ENCODE peak calls at places on chromosomes 7 and 10, in ten cellular contexts. One of them, this sample, is unnamed.

GRCh38 chr10:50605280-50606270 is 18.2 kb downstream of the SGMS1 start:
- DNase-seq in colonic mucosa: peak; percentile 54
- DNase-seq in CD4-positive, alpha-beta T cell: no peak
- DNase-seq in uterus: peak; percentile 81
- DNase-seq in Panc1: no peak
- DNase-seq in tibial artery: no peak
- DNase-seq in stomach: peak; percentile 69
- DNase-seq in WERI-Rb-1: no peak
- DNase-seq in Peyer's patch: no peak
- DNase-seq in dorsolateral prefrontal cortex: no peak
- DNase-seq in this sample: peak; percentile 80

GRCh38 chr7:53539558-53539957 is 504.1 kb downstream of the POM121L12 start:
- DNase-seq in colonic mucosa: no peak
- DNase-seq in CD4-positive, alpha-beta T cell: no peak
- DNase-seq in uterus: no peak
- DNase-seq in Panc1: no peak
- DNase-seq in tibial artery: no peak
- DNase-seq in stomach: no peak
- DNase-seq in WERI-Rb-1: no peak
- DNase-seq in Peyer's patch: no peak
- DNase-seq in dorsolateral prefrontal cortex: no peak
- DNase-seq in this sample: no peak

GRCh38 chr7:157829491-157829890 is 492.7 kb downstream of the DNAJB6 start:
- DNase-seq in colonic mucosa: no peak
- DNase-seq in CD4-positive, alpha-beta T cell: no peak
- DNase-seq in uterus: no peak
- DNase-seq in Panc1: no peak
- DNase-seq in tibial artery: no peak
- DNase-seq in stomach: no peak
- DNase-seq in WERI-Rb-1: no peak
- DNase-seq in Peyer's patch: peak; percentile 18
- DNase-seq in dorsolateral prefrontal cortex: no peak
- DNase-seq in this sample: no peak

GRCh38 chr10:86953747-86954680 is 3.4 kb downstream of the MMRN2 start:
- DNase-seq in colonic mucosa: no peak
- DNase-seq in CD4-positive, alpha-beta T cell: no peak
- DNase-seq in uterus: peak; percentile 76
- DNase-seq in Panc1: no peak
- DNase-seq in tibial artery: peak; percentile 94
- DNase-seq in stomach: no peak
- DNase-seq in WERI-Rb-1: peak; percentile 81
- DNase-seq in Peyer's patch: peak; percentile 41
- DNase-seq in dorsolateral prefrontal cortex: no peak
- DNase-seq in this sample: no peak

GRCh38 chr7:2210551-2211258 is 22.0 kb downstream of the MAD1L1 start:
- DNase-seq in colonic mucosa: no peak
- DNase-seq in CD4-positive, alpha-beta T cell: no peak
- DNase-seq in uterus: no peak
- DNase-seq in Panc1: no peak
- DNase-seq in tibial artery: no peak
- DNase-seq in stomach: no peak
- DNase-seq in WERI-Rb-1: no peak
- DNase-seq in Peyer's patch: peak; percentile 19
- DNase-seq in dorsolateral prefrontal cortex: no peak
- DNase-seq in this sample: no peak

GRCh38 chr10:1410032-1410431 is 327.3 kb downstream of the ADARB2 start:
- DNase-seq in colonic mucosa: no peak
- DNase-seq in CD4-positive, alpha-beta T cell: no peak
- DNase-seq in uterus: no peak
- DNase-seq in Panc1: no peak
- DNase-seq in tibial artery: no peak
- DNase-seq in stomach: no peak
- DNase-seq in WERI-Rb-1: no peak
- DNase-seq in Peyer's patch: no peak
- DNase-seq in dorsolateral prefrontal cortex: no peak
- DNase-seq in this sample: no peak

GRCh38 chr10:4243651-4244050 is 458.6 kb upstream of the KLF6 start:
- DNase-seq in colonic mucosa: no peak
- DNase-seq in CD4-positive, alpha-beta T cell: no peak
- DNase-seq in uterus: peak; percentile 81
- DNase-seq in Panc1: peak; percentile 85
- DNase-seq in tibial artery: no peak
- DNase-seq in stomach: no peak
- DNase-seq in WERI-Rb-1: no peak
- DNase-seq in Peyer's patch: no peak
- DNase-seq in dorsolateral prefrontal cortex: no peak
- DNase-seq in this sample: peak; percentile 83

GRCh38 chr10:101694674-101695403 is at the start of gene FBXW4:
- DNase-seq in colonic mucosa: peak; percentile 71
- DNase-seq in CD4-positive, alpha-beta T cell: peak; percentile 69
- DNase-seq in uterus: peak; percentile 27
- DNase-seq in Panc1: no peak
- DNase-seq in tibial artery: peak; percentile 72
- DNase-seq in stomach: peak; percentile 68
- DNase-seq in WERI-Rb-1: peak; percentile 67
- DNase-seq in Peyer's patch: peak; percentile 86
- DNase-seq in dorsolateral prefrontal cortex: no peak
- DNase-seq in this sample: peak; percentile 49

GRCh38 chr7:26278769-26279168 is 12.9 kb upstream of the SNX10 start:
- DNase-seq in colonic mucosa: no peak
- DNase-seq in CD4-positive, alpha-beta T cell: no peak
- DNase-seq in uterus: no peak
- DNase-seq in Panc1: no peak
- DNase-seq in tibial artery: no peak
- DNase-seq in stomach: no peak
- DNase-seq in WERI-Rb-1: no peak
- DNase-seq in Peyer's patch: no peak
- DNase-seq in dorsolateral prefrontal cortex: no peak
- DNase-seq in this sample: peak; percentile 42

GRCh38 chr10:103668351-103669242 is 175.1 kb downstream of the NEURL1 start:
- DNase-seq in colonic mucosa: peak; percentile 52
- DNase-seq in CD4-positive, alpha-beta T cell: no peak
- DNase-seq in uterus: peak; percentile 79
- DNase-seq in Panc1: no peak
- DNase-seq in tibial artery: peak; percentile 86
- DNase-seq in stomach: peak; percentile 67
- DNase-seq in WERI-Rb-1: no peak
- DNase-seq in Peyer's patch: peak; percentile 64
- DNase-seq in dorsolateral prefrontal cortex: no peak
- DNase-seq in this sample: peak; percentile 40

GRCh38 chr7:81831883-81832282 is 62.0 kb upstream of the HGF start:
- DNase-seq in colonic mucosa: no peak
- DNase-seq in CD4-positive, alpha-beta T cell: no peak
- DNase-seq in uterus: no peak
- DNase-seq in Panc1: no peak
- DNase-seq in tibial artery: no peak
- DNase-seq in stomach: no peak
- DNase-seq in WERI-Rb-1: no peak
- DNase-seq in Peyer's patch: no peak
- DNase-seq in dorsolateral prefrontal cortex: no peak
- DNase-seq in this sample: no peak

GRCh38 chr7:82715344-82715743 is 271.8 kb upstream of the CACNA2D1 start:
- DNase-seq in colonic mucosa: no peak
- DNase-seq in CD4-positive, alpha-beta T cell: no peak
- DNase-seq in uterus: no peak
- DNase-seq in Panc1: no peak
- DNase-seq in tibial artery: no peak
- DNase-seq in stomach: no peak
- DNase-seq in WERI-Rb-1: no peak
- DNase-seq in Peyer's patch: no peak
- DNase-seq in dorsolateral prefrontal cortex: no peak
- DNase-seq in this sample: no peak

GRCh38 chr7:2876031-2876862 is 32.1 kb upstream of the GNA12 start:
- DNase-seq in colonic mucosa: no peak
- DNase-seq in CD4-positive, alpha-beta T cell: no peak
- DNase-seq in uterus: peak; percentile 22
- DNase-seq in Panc1: no peak
- DNase-seq in tibial artery: no peak
- DNase-seq in stomach: no peak
- DNase-seq in WERI-Rb-1: no peak
- DNase-seq in Peyer's patch: no peak
- DNase-seq in dorsolateral prefrontal cortex: no peak
- DNase-seq in this sample: peak; percentile 88

GRCh38 chr7:64638822-64639221 is 27.1 kb upstream of the ZNF107 start:
- DNase-seq in colonic mucosa: no peak
- DNase-seq in CD4-positive, alpha-beta T cell: no peak
- DNase-seq in uterus: no peak
- DNase-seq in Panc1: no peak
- DNase-seq in tibial artery: no peak
- DNase-seq in stomach: no peak
- DNase-seq in WERI-Rb-1: no peak
- DNase-seq in Peyer's patch: no peak
- DNase-seq in dorsolateral prefrontal cortex: no peak
- DNase-seq in this sample: peak; percentile 36

DNA sequence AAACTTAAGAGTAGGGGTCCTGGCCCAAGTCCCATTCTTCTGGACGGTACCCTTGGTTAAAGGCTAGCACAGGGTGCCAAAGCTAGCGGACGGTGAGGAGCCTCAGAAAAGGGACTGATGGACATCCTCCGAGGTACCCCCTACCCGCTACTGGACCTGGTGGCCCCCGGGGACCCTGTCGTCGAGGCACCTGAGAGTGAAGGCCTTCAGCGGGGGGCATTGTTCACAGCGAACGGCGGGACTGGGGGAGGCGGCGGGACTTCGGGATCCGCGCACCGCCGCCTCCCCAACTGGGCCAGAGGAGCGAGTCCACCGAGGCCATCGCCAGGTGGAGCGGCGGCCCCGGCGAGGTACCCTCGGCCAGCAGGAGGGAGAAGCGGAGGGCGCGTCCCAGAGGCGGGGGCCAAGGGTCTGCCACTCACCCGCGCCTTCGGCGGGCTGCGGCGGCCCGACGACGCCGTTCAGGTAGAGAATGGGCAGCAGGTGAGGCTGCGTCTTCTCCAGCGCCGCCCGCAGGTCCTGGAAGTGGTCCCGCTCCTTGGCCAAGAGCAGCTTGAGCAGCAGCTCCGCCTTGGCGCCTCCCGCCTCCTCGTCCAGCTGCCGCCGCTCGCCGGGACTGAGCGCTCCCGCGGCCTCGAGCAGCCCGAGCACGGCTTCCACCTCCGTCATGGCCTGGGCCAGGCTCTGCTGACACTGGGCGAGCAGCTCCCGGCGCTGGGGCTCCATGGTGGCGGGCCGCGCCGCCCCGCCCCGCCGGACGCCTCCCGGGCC is 575 bp downstream of the DLG5 start:
- DNase-seq in colonic mucosa: peak; percentile 70
- DNase-seq in CD4-positive, alpha-beta T cell: no peak
- DNase-seq in uterus: peak; percentile 59
- DNase-seq in Panc1: no peak
- DNase-seq in tibial artery: peak; percentile 74
- DNase-seq in stomach: peak; percentile 67
- DNase-seq in WERI-Rb-1: peak; percentile 66
- DNase-seq in Peyer's patch: peak; percentile 81
- DNase-seq in dorsolateral prefrontal cortex: no peak
- DNase-seq in this sample: peak; percentile 48
- TF ChIP-seq CTCF in colonic mucosa: no peak
- TF ChIP-seq CTCF in CD4-positive, alpha-beta T cell: no peak
- TF ChIP-seq CTCF in uterus: no peak
- TF ChIP-seq CTCF in Panc1: no peak
- TF ChIP-seq CTCF in tibial artery: no peak
- TF ChIP-seq CTCF in stomach: no peak
- TF ChIP-seq CTCF in WERI-Rb-1: no peak
- TF ChIP-seq CTCF in Peyer's patch: no peak
- TF ChIP-seq CTCF in dorsolateral prefrontal cortex: no peak
- TF ChIP-seq CTCF in this sample: no peak

GRCh38 chr7:55510621-55511020 is 61.7 kb downstream of the VOPP1 start:
- DNase-seq in colonic mucosa: no peak
- DNase-seq in CD4-positive, alpha-beta T cell: no peak
- DNase-seq in uterus: no peak
- DNase-seq in Panc1: no peak
- DNase-seq in tibial artery: no peak
- DNase-seq in stomach: no peak
- DNase-seq in WERI-Rb-1: no peak
- DNase-seq in Peyer's patch: no peak
- DNase-seq in dorsolateral prefrontal cortex: no peak
- DNase-seq in this sample: no peak
- H3K27ac ChIP-seq in colonic mucosa: no peak overlapping the region
- H3K27ac ChIP-seq in CD4-positive, alpha-beta T cell: no peak overlapping the region
- H3K27ac ChIP-seq in uterus: no peak overlapping the region
- H3K27ac ChIP-seq in Panc1: no peak overlapping the region
- H3K27ac ChIP-seq in tibial artery: no peak overlapping the region
- H3K27ac ChIP-seq in stomach: no peak overlapping the region
- H3K27ac ChIP-seq in WERI-Rb-1: no peak overlapping the region
- H3K27ac ChIP-seq in Peyer's patch: no peak overlapping the region
- H3K27ac ChIP-seq in dorsolateral prefrontal cortex: no peak overlapping the region
- H3K27ac ChIP-seq in this sample: no peak overlapping the region

GRCh38 chr7:116290740-116291139 is 80.4 kb downstream of the TES start:
- DNase-seq in colonic mucosa: no peak
- DNase-seq in CD4-positive, alpha-beta T cell: no peak
- DNase-seq in uterus: no peak
- DNase-seq in Panc1: no peak
- DNase-seq in tibial artery: no peak
- DNase-seq in stomach: no peak
- DNase-seq in WERI-Rb-1: no peak
- DNase-seq in Peyer's patch: no peak
- DNase-seq in dorsolateral prefrontal cortex: no peak
- DNase-seq in this sample: no peak
- TF ChIP-seq CTCF in colonic mucosa: no peak
- TF ChIP-seq CTCF in CD4-positive, alpha-beta T cell: no peak
- TF ChIP-seq CTCF in uterus: no peak
- TF ChIP-seq CTCF in Panc1: peak; percentile 30
- TF ChIP-seq CTCF in tibial artery: no peak
- TF ChIP-seq CTCF in stomach: no peak
- TF ChIP-seq CTCF in WERI-Rb-1: no peak
- TF ChIP-seq CTCF in Peyer's patch: no peak
- TF ChIP-seq CTCF in dorsolateral prefrontal cortex: no peak
- TF ChIP-seq CTCF in this sample: no peak

DNA sequence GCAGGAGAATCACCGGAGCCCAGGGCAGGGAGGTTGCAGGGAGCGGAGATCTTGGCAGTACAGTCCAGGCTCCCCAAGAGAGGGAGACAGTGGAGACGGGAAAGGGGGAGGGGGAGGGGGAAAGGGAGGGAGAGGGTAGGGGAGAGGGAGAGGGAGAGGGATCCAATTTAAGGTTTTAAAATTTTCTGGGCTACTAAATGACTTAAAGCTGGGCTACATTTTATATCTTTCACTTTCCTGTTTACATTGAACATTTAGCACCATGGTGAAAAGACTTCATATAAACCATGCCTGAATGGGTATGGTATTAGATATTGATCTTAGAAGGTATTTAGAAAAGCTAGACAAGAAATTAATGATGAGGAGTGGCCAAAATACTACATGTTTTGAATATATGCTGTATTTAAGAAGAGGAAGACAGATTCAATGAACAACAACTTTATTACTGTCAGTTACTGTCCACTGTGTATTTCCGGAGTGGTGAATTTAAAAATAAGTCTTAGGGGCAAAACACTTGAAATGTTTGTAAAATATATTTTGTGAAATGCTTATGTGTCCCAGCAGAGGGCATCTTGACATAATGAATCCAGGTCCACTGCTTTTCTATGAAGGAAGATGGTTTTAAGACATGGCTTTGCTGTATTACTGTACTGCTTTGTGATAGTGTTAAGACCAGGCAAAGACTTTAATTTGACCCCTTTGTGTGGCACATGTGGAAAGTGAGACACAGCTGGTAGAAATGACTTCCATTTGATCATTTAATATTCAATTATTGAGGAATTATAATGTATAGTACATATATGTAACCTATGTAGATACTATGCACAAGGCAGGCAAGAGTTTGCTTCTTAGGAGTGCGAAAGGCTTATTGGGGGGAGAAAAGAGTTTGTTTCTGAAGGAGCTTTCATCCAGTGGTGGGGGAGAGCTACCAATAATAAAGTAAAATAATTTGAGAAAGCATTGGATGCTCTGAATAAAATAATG is 52.8 kb downstream of the NRF1 start:
- DNase-seq in colonic mucosa: no peak
- DNase-seq in CD4-positive, alpha-beta T cell: no peak
- DNase-seq in uterus: no peak
- DNase-seq in Panc1: peak; percentile 69
- DNase-seq in tibial artery: no peak
- DNase-seq in stomach: no peak
- DNase-seq in WERI-Rb-1: peak; percentile 17
- DNase-seq in Peyer's patch: no peak
- DNase-seq in dorsolateral prefrontal cortex: no peak
- DNase-seq in this sample: peak; percentile 34
- H3K27ac ChIP-seq in colonic mucosa: no peak overlapping the region
- H3K27ac ChIP-seq in CD4-positive, alpha-beta T cell: no peak overlapping the region
- H3K27ac ChIP-seq in uterus: no peak overlapping the region
- H3K27ac ChIP-seq in Panc1: peak overlapping the region; percentile 13
- H3K27ac ChIP-seq in tibial artery: no peak overlapping the region
- H3K27ac ChIP-seq in stomach: no peak overlapping the region
- H3K27ac ChIP-seq in WERI-Rb-1: no peak overlapping the region
- H3K27ac ChIP-seq in Peyer's patch: no peak overlapping the region
- H3K27ac ChIP-seq in dorsolateral prefrontal cortex: no peak overlapping the region
- H3K27ac ChIP-seq in this sample: peak overlapping the region; percentile 55